ENCODE peak calls at places on chromosome 9, in ten cellular contexts. E is colonic mucosa; U is fibroblast of lung; V is MM.1S; H is adrenal gland; N is K562; M is sigmoid colon; Z is uterus; P is CD4-positive, alpha-beta memory T cell; I is cardiac muscle cell. F is an unnamed sample.

GRCh38 chr9:10612649-10613398 is at the start of gene PTPRD:
- DNase-seq in H (peak; percentile 2), P (no peak), N (peak; percentile 3), U (peak; percentile 3), I (peak; percentile 67), E (peak; percentile 38), Z (no peak), V (peak; percentile 86), M (no peak), F (no peak)

GRCh38 chr9:93636172-93636661 is 59.8 kb downstream of the PHF2 start:
- DNase-seq in V (no peak), I (no peak), M (peak; percentile 54), H (no peak), Z (no peak), N (no peak), P (no peak), E (no peak), U (no peak), F (no peak)

GRCh38 chr9:36815566-36816348 is 218.3 kb downstream of the PAX5 start:
- DNase-seq in H (no peak), I (no peak), N (no peak), U (no peak), Z (no peak), P (no peak), V (no peak), E (no peak), M (no peak), F (no peak)

GRCh38 chr9:104911029-104911607 is 16.8 kb downstream of the ABCA1 start:
- DNase-seq in N (no peak), H (no peak), E (no peak), P (no peak), V (no peak), M (no peak), U (peak; percentile 32), I (no peak), Z (no peak), F (no peak)

GRCh38 chr9:117403403-117403811 is 11.4 kb downstream of the ASTN2 start:
- DNase-seq in P (no peak), Z (no peak), M (no peak), H (peak; percentile 5), V (no peak), U (no peak), N (no peak), I (no peak), E (no peak), F (no peak)

GRCh38 chr9:130215341-130216119 is 43.3 kb downstream of the NCS1 start:
- DNase-seq in H (peak; percentile 63), P (no peak), V (no peak), I (no peak), Z (peak; percentile 68), N (no peak), M (peak; percentile 89), E (no peak), U (peak; percentile 49), F (no peak)

GRCh38 chr9:125509476-125509875 is 197.5 kb downstream of the MAPKAP1 start:
- DNase-seq in E (no peak), Z (no peak), M (no peak), U (peak; percentile 93), P (no peak), N (no peak), H (no peak), V (no peak), I (peak; percentile 69), F (no peak)

GRCh38 chr9:91256235-91256634 is 105.5 kb downstream of the AUH start:
- DNase-seq in H (no peak), U (no peak), M (no peak), E (no peak), I (no peak), N (no peak), P (no peak), V (peak; percentile 49), Z (no peak), F (no peak)

GRCh38 chr9:2158729-2159128 is 143.6 kb downstream of the SMARCA2 start:
- DNase-seq in E (no peak), Z (no peak), P (no peak), N (no peak), V (peak; percentile 10), M (no peak), U (peak; percentile 26), H (no peak), I (no peak), F (no peak)

GRCh38 chr9:2155966-2156365 is 140.8 kb downstream of the SMARCA2 start:
- DNase-seq in Z (no peak), U (no peak), V (no peak), M (no peak), E (no peak), P (no peak), N (no peak), H (no peak), I (no peak), F (no peak)

GRCh38 chr9:2159521-2160417 is 144.6 kb downstream of the SMARCA2 start:
- DNase-seq in P (no peak), Z (no peak), V (peak; percentile 38), M (no peak), E (no peak), N (no peak), I (no peak), U (peak; percentile 58), H (no peak), F (no peak)

GRCh38 chr9:2158111-2158610 is 143.0 kb downstream of the SMARCA2 start:
- DNase-seq in N (no peak), E (peak; percentile 57), H (peak; percentile 67), I (peak; percentile 6), M (peak; percentile 67), Z (peak; percentile 67), V (peak; percentile 86), U (peak; percentile 80), P (peak; percentile 65), F (no peak)

DNA sequence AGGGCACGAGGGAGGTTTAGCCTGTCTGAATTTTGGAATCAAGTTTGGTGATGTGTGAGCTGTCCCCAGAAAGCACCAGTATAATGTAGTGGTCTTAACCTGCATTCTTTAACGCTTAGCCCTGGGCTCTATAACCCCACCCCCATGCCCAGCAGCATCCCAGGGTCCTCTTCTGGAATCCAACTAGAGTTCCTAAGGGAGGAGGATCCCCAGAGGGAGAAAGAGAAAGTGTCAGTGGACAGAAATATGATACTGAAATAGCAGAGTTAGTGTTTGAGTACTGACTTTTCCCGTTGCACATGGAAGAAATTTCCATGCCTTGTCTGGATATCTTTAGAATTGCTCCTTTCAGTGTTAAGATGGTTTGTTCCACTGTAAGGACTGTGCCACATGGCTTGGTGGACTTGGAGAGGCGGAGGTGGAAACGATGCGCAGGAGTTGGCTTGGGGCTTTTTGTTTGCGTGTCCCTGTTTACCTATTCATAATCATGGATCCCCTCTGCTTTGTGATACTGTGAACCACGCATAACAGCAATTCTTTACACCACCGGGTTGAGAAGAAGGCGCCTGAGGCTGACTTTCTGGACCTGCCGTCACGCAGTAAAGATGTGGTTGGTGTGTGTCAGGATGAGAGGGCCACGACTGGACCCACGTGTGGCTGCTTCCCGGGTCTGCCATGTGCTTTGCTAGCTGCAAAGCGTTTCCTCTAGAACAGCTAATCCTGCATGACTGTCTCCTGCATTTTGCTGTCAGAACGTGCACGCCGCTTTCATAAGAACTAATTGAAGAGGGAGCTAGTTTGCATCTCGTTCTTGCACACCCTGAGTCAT is 142.3 kb downstream of the SMARCA2 start:
- DNase-seq in N (no peak), M (no peak), U (peak; percentile 62), P (peak; percentile 26), I (no peak), E (peak; percentile 31), H (peak; percentile 70), Z (no peak), V (peak; percentile 60), F (no peak)
- H3K27ac ChIP-seq in N (no peak overlapping the region), M (peak overlapping the region; percentile 57), U (peak overlapping the region; percentile 46), P (peak overlapping the region; percentile 24), I (peak overlapping the region; percentile 12), E (peak overlapping the region; percentile 26), H (peak overlapping the region; percentile 78), Z (peak overlapping the region; percentile 74), V (peak overlapping the region; percentile 82), F (peak overlapping the region; percentile 70)

DNA sequence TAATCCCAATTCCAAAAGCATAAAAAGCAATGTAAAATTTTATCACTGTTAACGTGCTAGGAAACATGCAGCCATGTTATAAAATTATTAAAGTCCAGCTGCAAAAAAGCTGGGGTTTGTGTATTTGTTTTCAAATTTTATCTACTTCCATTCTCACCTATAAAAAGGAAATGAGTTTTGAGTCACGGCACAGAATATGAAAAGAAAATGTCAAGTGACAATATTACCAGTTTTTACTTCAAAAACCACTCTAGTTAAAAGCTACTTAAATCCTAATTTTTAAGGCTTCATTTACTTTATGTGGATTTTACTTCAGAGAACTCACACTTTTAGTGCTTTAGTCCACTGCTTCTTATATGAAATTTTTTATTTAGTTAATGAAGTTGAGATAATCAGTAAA is 72.7 kb upstream of the IFNE start:
- DNase-seq in M (no peak), P (no peak), U (no peak), V (no peak), Z (no peak), H (no peak), I (no peak), N (no peak), E (no peak), F (no peak)
- H3K4me1 ChIP-seq in M (peaks cover 14% of the 10 kb centered on the region), P (peaks cover 12% of the 10 kb centered on the region), U (peaks cover 11% of the 10 kb centered on the region), V (no peaks in the 10 kb centered on the region), Z (peaks cover 5% of the 10 kb centered on the region), H (peaks cover 11% of the 10 kb centered on the region), I (no peaks in the 10 kb centered on the region), N (no peaks in the 10 kb centered on the region), E (no peaks in the 10 kb centered on the region), F (peaks cover 13% of the 10 kb centered on the region)

DNA sequence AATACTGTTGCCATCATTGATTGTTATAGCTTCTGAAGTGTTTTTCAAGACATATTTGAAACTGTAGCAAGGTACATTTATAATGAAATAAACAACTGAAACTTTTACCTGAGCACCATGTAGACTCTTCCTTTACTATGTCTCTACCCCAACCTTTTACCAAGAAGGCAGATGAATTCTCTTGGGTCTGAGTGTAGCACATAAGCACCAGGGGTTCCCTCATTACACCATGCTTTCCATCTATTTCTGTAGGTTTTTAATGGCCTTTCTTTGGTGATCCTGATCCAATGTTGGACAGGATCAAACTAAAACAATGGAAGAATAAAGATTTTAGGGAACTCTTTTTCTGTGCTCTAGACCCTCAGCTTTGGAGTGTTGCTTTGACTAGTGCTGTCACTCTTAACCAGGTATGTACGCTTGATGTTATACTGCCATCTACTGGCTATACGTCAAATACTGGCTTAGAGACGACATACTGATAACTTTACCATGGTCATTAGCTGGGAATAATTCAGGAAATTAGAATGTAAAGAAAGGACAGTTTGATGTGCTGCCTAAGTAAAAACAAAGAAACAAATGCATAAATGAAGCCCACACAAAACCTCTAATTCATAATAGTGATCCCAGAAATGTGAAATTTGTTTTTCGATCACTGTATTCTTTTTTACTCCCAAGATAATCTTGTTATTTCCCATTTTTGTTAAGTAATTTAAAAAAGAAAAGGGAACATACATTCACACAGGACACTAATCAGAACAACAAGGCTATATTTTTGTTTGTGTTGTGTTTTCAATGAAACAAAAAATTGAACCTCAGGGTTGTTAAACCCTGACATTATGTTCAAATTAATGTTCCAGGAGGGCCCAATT is 30.7 kb downstream of the IFNW1 start:
- DNase-seq in E (no peak), N (no peak), M (no peak), U (peak; percentile 87), P (peak; percentile 67), V (peak; percentile 66), Z (no peak), I (peak; percentile 79), H (peak; percentile 9), F (no peak)
- H3K36me3 ChIP-seq in E (no peaks in the 10 kb centered on the region), N (no peaks in the 10 kb centered on the region), M (no peaks in the 10 kb centered on the region), U (no peaks in the 10 kb centered on the region), P (no peaks in the 10 kb centered on the region), V (no peaks in the 10 kb centered on the region), Z (no peaks in the 10 kb centered on the region), I (no peaks in the 10 kb centered on the region), H (no peaks in the 10 kb centered on the region), F (no peaks in the 10 kb centered on the region)

GRCh38 chr9:3760031-3760430 is 234.2 kb upstream of the RFX3 start:
- DNase-seq in E (no peak), H (no peak), U (peak; percentile 28), I (no peak), V (no peak), M (no peak), P (no peak), N (no peak), Z (no peak), F (no peak)

GRCh38 chr9:3758816-3759576 is 233.2 kb upstream of the RFX3 start:
- DNase-seq in E (no peak), U (peak; percentile 28), N (no peak), V (peak; percentile 85), Z (no peak), P (no peak), H (no peak), M (no peak), I (no peak), F (no peak)

DNA sequence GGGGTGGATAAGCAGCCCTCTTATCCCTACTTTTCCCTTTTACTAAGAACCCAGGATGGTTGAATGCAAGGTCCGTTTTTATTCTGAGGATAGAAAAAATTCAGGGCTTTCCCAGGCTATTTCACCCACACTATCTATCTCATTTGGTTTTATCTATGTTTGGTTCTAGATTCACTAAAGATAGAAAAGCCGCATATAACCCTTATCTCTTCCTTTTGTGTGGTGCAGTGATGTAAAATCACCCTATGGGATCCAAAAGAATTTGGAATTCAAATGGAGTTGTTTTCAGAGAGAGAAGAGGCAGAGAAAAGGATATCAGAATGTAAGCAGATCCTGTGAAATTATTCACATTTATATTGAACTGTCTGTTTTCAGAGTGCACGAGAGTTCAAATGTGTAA is 236.3 kb upstream of the RFX3 start:
- DNase-seq in V (no peak), M (no peak), H (no peak), U (no peak), N (no peak), Z (no peak), P (no peak), I (no peak), E (no peak), F (no peak)
- H3K27ac ChIP-seq in V (no peak overlapping the region), M (no peak overlapping the region), H (no peak overlapping the region), U (no peak overlapping the region), N (no peak overlapping the region), Z (no peak overlapping the region), P (no peak overlapping the region), I (no peak overlapping the region), E (no peak overlapping the region), F (no peak overlapping the region)